ENCODE peak calls at places on chromosomes 11 and 22, in nine cellular contexts. One of them, this sample, is unnamed.

GRCh38 chr22:49181431-49181830 is 646.2 kb downstream of the BRD1 start:
- DNase-seq in heart left ventricle: no peak
- DNase-seq in gastrocnemius medialis: no peak
- DNase-seq in GM12891: no peak
- DNase-seq in HCT116: no peak
- DNase-seq in H1: no peak
- DNase-seq in ovary: no peak
- DNase-seq in spleen: peak
- DNase-seq in IMR-90: no peak
- DNase-seq in this sample: no peak

GRCh38 chr22:47373648-47374272 is 611.3 kb downstream of the TBC1D22A start:
- DNase-seq in H1: no peak
- DNase-seq in GM12891: no peak
- DNase-seq in ovary: no peak
- DNase-seq in gastrocnemius medialis: no peak
- DNase-seq in heart left ventricle: no peak
- DNase-seq in IMR-90: no peak
- DNase-seq in HCT116: no peak
- DNase-seq in spleen: peak
- DNase-seq in this sample: no peak

GRCh38 chr22:25172153-25172552 is 27.5 kb upstream of the CRYBB3 start:
- DNase-seq in HCT116: peak
- DNase-seq in ovary: no peak
- DNase-seq in heart left ventricle: no peak
- DNase-seq in GM12891: no peak
- DNase-seq in H1: no peak
- DNase-seq in gastrocnemius medialis: peak
- DNase-seq in spleen: no peak
- DNase-seq in IMR-90: no peak
- DNase-seq in this sample: peak

GRCh38 chr22:47586038-47586437 is 823.6 kb downstream of the TBC1D22A start:
- DNase-seq in HCT116: peak
- DNase-seq in H1: no peak
- DNase-seq in spleen: no peak
- DNase-seq in heart left ventricle: no peak
- DNase-seq in IMR-90: no peak
- DNase-seq in gastrocnemius medialis: no peak
- DNase-seq in GM12891: no peak
- DNase-seq in ovary: no peak
- DNase-seq in this sample: no peak

GRCh38 chr22:50057868-50058311 is at the start of gene TTLL8:
- DNase-seq in heart left ventricle: peak
- DNase-seq in HCT116: no peak
- DNase-seq in ovary: no peak
- DNase-seq in H1: no peak
- DNase-seq in GM12891: no peak
- DNase-seq in IMR-90: no peak
- DNase-seq in spleen: no peak
- DNase-seq in gastrocnemius medialis: no peak
- DNase-seq in this sample: no peak

GRCh38 chr11:74257934-74258553 is 53.4 kb downstream of the P4HA3 start:
- DNase-seq in H1: no peak
- DNase-seq in HCT116: no peak
- DNase-seq in IMR-90: peak
- DNase-seq in GM12891: no peak
- DNase-seq in ovary: peak
- DNase-seq in gastrocnemius medialis: peak
- DNase-seq in heart left ventricle: peak
- DNase-seq in spleen: no peak
- DNase-seq in this sample: peak

GRCh38 chr11:9726313-9727022 is 62.6 kb downstream of the SWAP70 start:
- DNase-seq in HCT116: peak
- DNase-seq in heart left ventricle: no peak
- DNase-seq in ovary: no peak
- DNase-seq in gastrocnemius medialis: no peak
- DNase-seq in H1: no peak
- DNase-seq in GM12891: no peak
- DNase-seq in IMR-90: peak
- DNase-seq in spleen: no peak
- DNase-seq in this sample: no peak

GRCh38 chr22:26975381-26975780 is 318.0 kb downstream of the MIAT start:
- DNase-seq in GM12891: no peak
- DNase-seq in spleen: no peak
- DNase-seq in IMR-90: no peak
- DNase-seq in ovary: no peak
- DNase-seq in H1: no peak
- DNase-seq in HCT116: no peak
- DNase-seq in gastrocnemius medialis: no peak
- DNase-seq in heart left ventricle: no peak
- DNase-seq in this sample: no peak

GRCh38 chr22:30435674-30436126 is 10.1 kb downstream of the MTFP1 start:
- DNase-seq in IMR-90: no peak
- DNase-seq in heart left ventricle: no peak
- DNase-seq in HCT116: peak
- DNase-seq in GM12891: no peak
- DNase-seq in H1: no peak
- DNase-seq in spleen: peak
- DNase-seq in gastrocnemius medialis: peak
- DNase-seq in ovary: no peak
- DNase-seq in this sample: peak

GRCh38 chr11:124758355-124759267 is 3.5 kb downstream of the ESAM start:
- DNase-seq in H1: peak
- DNase-seq in GM12891: peak
- DNase-seq in HCT116: peak
- DNase-seq in spleen: peak
- DNase-seq in gastrocnemius medialis: peak
- DNase-seq in ovary: peak
- DNase-seq in heart left ventricle: peak
- DNase-seq in IMR-90: peak
- DNase-seq in this sample: peak

GRCh38 chr11:35404397-35404775 is 15.0 kb downstream of the SLC1A2 start:
- DNase-seq in IMR-90: peak
- DNase-seq in spleen: no peak
- DNase-seq in ovary: no peak
- DNase-seq in heart left ventricle: no peak
- DNase-seq in H1: peak
- DNase-seq in GM12891: no peak
- DNase-seq in HCT116: no peak
- DNase-seq in gastrocnemius medialis: no peak
- DNase-seq in this sample: peak

GRCh38 chr11:118921929-118922744 is 3.6 kb downstream of the BCL9L start:
- DNase-seq in heart left ventricle: peak
- DNase-seq in gastrocnemius medialis: peak
- DNase-seq in HCT116: no peak
- DNase-seq in ovary: peak
- DNase-seq in GM12891: no peak
- DNase-seq in IMR-90: peak
- DNase-seq in H1: peak
- DNase-seq in spleen: peak
- DNase-seq in this sample: peak
- TF ChIP-seq POLR2A in heart left ventricle: peak
- TF ChIP-seq POLR2A in gastrocnemius medialis: peak
- TF ChIP-seq POLR2A in HCT116: no peak
- TF ChIP-seq POLR2A in ovary: peak
- TF ChIP-seq POLR2A in GM12891: no peak
- TF ChIP-seq POLR2A in IMR-90: no peak
- TF ChIP-seq POLR2A in H1: no peak
- TF ChIP-seq POLR2A in spleen: no peak
- TF ChIP-seq POLR2A in this sample: no peak

GRCh38 chr11:12165237-12165875 is 55.0 kb downstream of the MICAL2 start:
- DNase-seq in H1: no peak
- DNase-seq in GM12891: no peak
- DNase-seq in spleen: no peak
- DNase-seq in heart left ventricle: no peak
- DNase-seq in HCT116: no peak
- DNase-seq in IMR-90: no peak
- DNase-seq in ovary: no peak
- DNase-seq in gastrocnemius medialis: no peak
- DNase-seq in this sample: no peak

GRCh38 chr11:12162652-12163051 is 52.3 kb downstream of the MICAL2 start:
- DNase-seq in heart left ventricle: no peak
- DNase-seq in gastrocnemius medialis: no peak
- DNase-seq in GM12891: no peak
- DNase-seq in IMR-90: no peak
- DNase-seq in spleen: no peak
- DNase-seq in ovary: no peak
- DNase-seq in H1: no peak
- DNase-seq in HCT116: no peak
- DNase-seq in this sample: no peak

GRCh38 chr11:12163181-12163841 is 52.9 kb downstream of the MICAL2 start:
- DNase-seq in IMR-90: peak
- DNase-seq in H1: no peak
- DNase-seq in ovary: no peak
- DNase-seq in gastrocnemius medialis: no peak
- DNase-seq in heart left ventricle: peak
- DNase-seq in HCT116: no peak
- DNase-seq in GM12891: no peak
- DNase-seq in spleen: no peak
- DNase-seq in this sample: no peak

GRCh38 chr11:12166299-12167092 is 56.1 kb downstream of the MICAL2 start:
- DNase-seq in ovary: no peak
- DNase-seq in gastrocnemius medialis: no peak
- DNase-seq in HCT116: no peak
- DNase-seq in heart left ventricle: no peak
- DNase-seq in IMR-90: no peak
- DNase-seq in spleen: no peak
- DNase-seq in GM12891: no peak
- DNase-seq in H1: no peak
- DNase-seq in this sample: no peak

DNA sequence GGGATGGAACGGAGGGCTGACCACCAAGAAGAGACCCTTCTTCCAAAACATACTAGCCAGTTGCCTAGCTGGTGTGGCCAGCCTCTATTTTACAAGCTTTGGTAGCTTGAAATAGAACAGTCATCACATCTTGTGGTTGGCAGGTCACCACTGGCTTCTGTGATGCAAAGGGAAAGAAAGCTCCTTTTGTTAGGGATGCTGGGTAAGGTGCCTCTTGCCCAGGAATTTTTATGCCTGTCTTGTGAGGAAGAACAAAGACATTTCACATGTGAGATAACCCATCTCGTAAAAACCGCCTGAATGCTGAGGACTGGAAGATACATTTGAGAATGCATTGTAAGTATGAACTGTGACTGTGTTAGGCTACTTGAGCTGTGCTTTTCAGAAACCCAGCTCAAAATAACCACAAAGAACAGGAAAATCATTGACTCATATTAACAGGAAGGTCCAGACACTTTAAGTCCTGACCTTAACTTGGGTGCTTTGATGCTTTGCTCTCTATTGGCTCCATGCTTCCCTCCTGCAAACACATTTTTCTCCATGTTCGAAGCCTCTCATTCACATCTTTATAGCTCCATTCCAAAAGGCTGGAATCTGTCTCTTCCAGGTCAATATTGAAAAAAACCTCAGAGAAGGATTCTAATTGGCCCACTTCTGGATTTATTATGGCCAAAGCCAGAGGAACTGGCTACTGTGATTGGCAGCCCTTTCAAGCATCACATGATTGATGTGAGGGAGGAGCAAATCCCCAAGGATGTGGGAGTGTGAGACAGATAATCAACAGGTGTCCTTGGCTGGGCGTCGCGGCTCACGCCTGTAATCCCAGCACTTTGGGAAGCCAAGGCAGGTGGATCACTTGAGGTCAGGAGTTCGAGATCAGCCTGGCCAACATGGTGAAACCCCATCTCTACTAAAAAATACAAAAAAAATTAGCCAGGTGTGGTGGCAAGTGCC is 53.9 kb downstream of the MICAL2 start:
- DNase-seq in heart left ventricle: no peak
- DNase-seq in ovary: no peak
- DNase-seq in GM12891: no peak
- DNase-seq in gastrocnemius medialis: no peak
- DNase-seq in H1: no peak
- DNase-seq in spleen: no peak
- DNase-seq in HCT116: peak
- DNase-seq in IMR-90: peak
- DNase-seq in this sample: no peak
- TF ChIP-seq POLR2A in heart left ventricle: no peak
- TF ChIP-seq POLR2A in ovary: no peak
- TF ChIP-seq POLR2A in GM12891: no peak
- TF ChIP-seq POLR2A in gastrocnemius medialis: peak
- TF ChIP-seq POLR2A in H1: no peak
- TF ChIP-seq POLR2A in spleen: no peak
- TF ChIP-seq POLR2A in HCT116: no peak
- TF ChIP-seq POLR2A in IMR-90: peak
- TF ChIP-seq POLR2A in this sample: no peak

DNA sequence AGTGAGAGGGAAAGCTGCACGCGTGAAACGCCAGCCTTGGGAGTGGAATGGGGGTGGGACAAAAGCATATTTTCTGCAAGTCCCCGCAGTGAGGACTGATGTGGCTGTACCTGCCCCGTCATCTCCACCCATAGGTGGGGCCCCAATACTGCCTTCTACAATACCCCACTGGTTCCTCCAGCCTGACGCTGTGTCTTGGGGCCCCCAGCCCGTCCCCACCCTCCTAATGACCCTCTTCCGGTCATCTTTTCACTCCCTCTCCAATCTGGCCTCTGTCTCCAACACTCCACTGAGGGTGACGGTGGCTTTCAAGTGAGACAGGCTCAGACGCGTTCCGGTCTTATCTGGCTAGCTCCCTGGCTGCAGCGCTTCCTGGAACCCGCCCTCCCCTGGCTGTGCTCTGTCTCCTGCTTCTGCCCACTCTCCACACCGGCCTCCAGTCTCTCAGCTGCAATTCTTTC is 104.2 kb downstream of the MICAL3 start:
- DNase-seq in gastrocnemius medialis: no peak
- DNase-seq in ovary: peak
- DNase-seq in HCT116: no peak
- DNase-seq in IMR-90: peak
- DNase-seq in GM12891: no peak
- DNase-seq in H1: no peak
- DNase-seq in spleen: peak
- DNase-seq in heart left ventricle: peak
- DNase-seq in this sample: peak
- TF ChIP-seq POLR2A in gastrocnemius medialis: no peak
- TF ChIP-seq POLR2A in ovary: no peak
- TF ChIP-seq POLR2A in HCT116: no peak
- TF ChIP-seq POLR2A in IMR-90: no peak
- TF ChIP-seq POLR2A in GM12891: no peak
- TF ChIP-seq POLR2A in H1: no peak
- TF ChIP-seq POLR2A in spleen: no peak
- TF ChIP-seq POLR2A in heart left ventricle: no peak
- TF ChIP-seq POLR2A in this sample: no peak

GRCh38 chr11:7575841-7576451 is 62.1 kb downstream of the PPFIBP2 start:
- DNase-seq in ovary: peak
- DNase-seq in spleen: no peak
- DNase-seq in H1: no peak
- DNase-seq in gastrocnemius medialis: peak
- DNase-seq in HCT116: no peak
- DNase-seq in IMR-90: no peak
- DNase-seq in heart left ventricle: no peak
- DNase-seq in GM12891: no peak
- DNase-seq in this sample: peak
- TF ChIP-seq POLR2A in ovary: no peak
- TF ChIP-seq POLR2A in spleen: no peak
- TF ChIP-seq POLR2A in H1: no peak
- TF ChIP-seq POLR2A in gastrocnemius medialis: peak
- TF ChIP-seq POLR2A in HCT116: no peak
- TF ChIP-seq POLR2A in IMR-90: no peak
- TF ChIP-seq POLR2A in heart left ventricle: no peak
- TF ChIP-seq POLR2A in GM12891: no peak
- TF ChIP-seq POLR2A in this sample: no peak

GRCh38 chr22:42994276-42994916 is 20.6 kb downstream of the PACSIN2 start:
- DNase-seq in gastrocnemius medialis: no peak
- DNase-seq in heart left ventricle: no peak
- DNase-seq in GM12891: no peak
- DNase-seq in spleen: no peak
- DNase-seq in IMR-90: no peak
- DNase-seq in HCT116: no peak
- DNase-seq in H1: no peak
- DNase-seq in ovary: no peak
- DNase-seq in this sample: no peak
- TF ChIP-seq POLR2A in gastrocnemius medialis: no peak
- TF ChIP-seq POLR2A in heart left ventricle: no peak
- TF ChIP-seq POLR2A in GM12891: no peak
- TF ChIP-seq POLR2A in spleen: no peak
- TF ChIP-seq POLR2A in IMR-90: no peak
- TF ChIP-seq POLR2A in HCT116: no peak
- TF ChIP-seq POLR2A in H1: no peak
- TF ChIP-seq POLR2A in ovary: no peak
- TF ChIP-seq POLR2A in this sample: no peak